ENCODE peak calls at places on chromosomes 13 and 19, in five cellular contexts. B is stomach, Q is left ventricle myocardium inferior, D is AG10803, P is uterus. W is an unnamed sample.

GRCh38 chr19:50315773-50316448 is 13.3 kb downstream of the KCNC3 start:
- DNase-seq in P (no peak), B (no peak), D (no peak), Q (no peak), W (no peak)

GRCh38 chr13:21365574-21365973 is 93.5 kb downstream of the ZDHHC20 start:
- DNase-seq in D (no peak), P (no peak), B (no peak), Q (no peak), W (no peak)

GRCh38 chr13:80840313-80840976 is 499.5 kb upstream of the SPRY2 start:
- DNase-seq in D (peak; percentile 57), B (no peak), P (no peak), Q (no peak), W (peak; percentile 97)

GRCh38 chr13:93249259-93249917 is 22.8 kb downstream of the GPC6 start:
- DNase-seq in B (no peak), D (peak; percentile 74), P (no peak), Q (no peak), W (peak; percentile 88)

GRCh38 chr13:110520431-110521295 is 40.9 kb downstream of the RAB20 start:
- DNase-seq in P (peak; percentile 74), B (peak; percentile 68), Q (peak; percentile 73), D (peak; percentile 86), W (peak; percentile 69)

GRCh38 chr19:2015611-2015950 is at the start of gene BTBD2:
- DNase-seq in D (peak; percentile 86), Q (no peak), B (peak; percentile 41), P (peak; percentile 60), W (peak; percentile 77)

GRCh38 chr13:49995535-49996165 is 1.2 kb upstream of the TRIM13 start:
- DNase-seq in B (no peak), P (no peak), D (peak; percentile 21), Q (no peak), W (peak; percentile 39)

GRCh38 chr19:18789422-18789832 is 1.7 kb downstream of the COMP start:
- DNase-seq in D (no peak), P (no peak), B (no peak), Q (no peak), W (no peak)

GRCh38 chr19:48501446-48501960 is 10.1 kb downstream of the LMTK3 start:
- DNase-seq in Q (no peak), D (no peak), B (peak; percentile 70), P (no peak), W (no peak)

GRCh38 chr13:23654111-23655110 is 84.2 kb downstream of the TNFRSF19 start:
- DNase-seq in B (peak; percentile 33), D (peak; percentile 16), P (no peak), Q (peak; percentile 50), W (peak; percentile 32)

GRCh38 chr13:41462427-41462826 is 5.1 kb downstream of the RGCC start:
- DNase-seq in D (no peak), B (no peak), Q (no peak), P (no peak), W (no peak)

GRCh38 chr19:19459099-19459498 is 53.6 kb downstream of the GATAD2A start:
- DNase-seq in B (no peak), D (peak; percentile 44), Q (no peak), P (no peak), W (peak; percentile 45)

GRCh38 chr13:21673592-21674270 is 2.9 kb downstream of the FGF9 start:
- DNase-seq in P (no peak), D (no peak), B (peak; percentile 58), Q (peak; percentile 46), W (peak; percentile 37)

GRCh38 chr13:37679043-37679442 is 80.5 kb upstream of the POSTN start:
- DNase-seq in P (no peak), Q (no peak), D (no peak), B (no peak), W (no peak)

GRCh38 chr13:33069365-33069764 is 53.1 kb downstream of the KL start:
- DNase-seq in D (no peak), P (no peak), B (no peak), Q (no peak), W (no peak)

GRCh38 chr13:77316430-77316829 is 10.5 kb downstream of the MYCBP2 start:
- DNase-seq in D (no peak), Q (no peak), P (no peak), B (no peak), W (no peak)

GRCh38 chr13:22030321-22030720 is 359.4 kb downstream of the FGF9 start:
- DNase-seq in Q (no peak), D (no peak), P (no peak), B (no peak), W (no peak)

GRCh38 chr13:30806784-30807183 is 71.4 kb downstream of the ALOX5AP start:
- DNase-seq in D (peak; percentile 78), B (no peak), Q (no peak), P (no peak), W (peak; percentile 87)

GRCh38 chr13:45194081-45194939 is 6.5 kb downstream of the KCTD4 start:
- DNase-seq in Q (peak; percentile 37), D (peak; percentile 46), P (no peak), B (no peak), W (peak; percentile 83)

GRCh38 chr13:89465366-89465765 is 1794.2 kb downstream of the SLITRK5 start:
- DNase-seq in D (peak; percentile 11), B (no peak), Q (no peak), P (no peak), W (peak; percentile 10)

GRCh38 chr19:16338470-16339360 is 14.1 kb downstream of the KLF2 start:
- DNase-seq in B (no peak), D (peak; percentile 95), P (no peak), Q (no peak), W (peak; percentile 90)

GRCh38 chr13:70703755-70704154 is 595.5 kb upstream of the KLHL1 start:
- DNase-seq in B (no peak), D (no peak), P (no peak), Q (no peak), W (no peak)

GRCh38 chr13:73060251-73061160 is 1.7 kb downstream of the KLF5 start:
- DNase-seq in B (no peak), P (peak; percentile 19), D (peak; percentile 79), Q (no peak), W (peak; percentile 75)

GRCh38 chr13:51639171-51639570 is 54.9 kb downstream of the WDFY2 start:
- DNase-seq in Q (no peak), D (no peak), B (no peak), P (no peak), W (no peak)

GRCh38 chr19:57850553-57851017 is 926 bp downstream of the ZNF587 start:
- DNase-seq in D (peak; percentile 6), B (peak; percentile 56), P (no peak), Q (no peak), W (peak; percentile 27)

GRCh38 chr13:40502236-40502635 is 164.2 kb downstream of the FOXO1 start:
- DNase-seq in B (no peak), P (no peak), D (no peak), Q (no peak), W (peak; percentile 21)

GRCh38 chr19:10819124-10820060 is 16.6 kb downstream of the TMED1 start:
- DNase-seq in Q (no peak), B (peak; percentile 50), D (no peak), P (no peak), W (no peak)

GRCh38 chr19:10817291-10818038 is 18.5 kb downstream of the TMED1 start:
- DNase-seq in D (peak; percentile 99), Q (no peak), B (peak; percentile 33), P (peak; percentile 86), W (peak; percentile 86)

GRCh38 chr19:10820173-10820572 is 15.8 kb downstream of the TMED1 start:
- DNase-seq in Q (no peak), P (no peak), D (no peak), B (no peak), W (no peak)

GRCh38 chr19:10816691-10817090 is 19.3 kb downstream of the TMED1 start:
- DNase-seq in Q (no peak), B (no peak), P (no peak), D (no peak), W (no peak)

DNA sequence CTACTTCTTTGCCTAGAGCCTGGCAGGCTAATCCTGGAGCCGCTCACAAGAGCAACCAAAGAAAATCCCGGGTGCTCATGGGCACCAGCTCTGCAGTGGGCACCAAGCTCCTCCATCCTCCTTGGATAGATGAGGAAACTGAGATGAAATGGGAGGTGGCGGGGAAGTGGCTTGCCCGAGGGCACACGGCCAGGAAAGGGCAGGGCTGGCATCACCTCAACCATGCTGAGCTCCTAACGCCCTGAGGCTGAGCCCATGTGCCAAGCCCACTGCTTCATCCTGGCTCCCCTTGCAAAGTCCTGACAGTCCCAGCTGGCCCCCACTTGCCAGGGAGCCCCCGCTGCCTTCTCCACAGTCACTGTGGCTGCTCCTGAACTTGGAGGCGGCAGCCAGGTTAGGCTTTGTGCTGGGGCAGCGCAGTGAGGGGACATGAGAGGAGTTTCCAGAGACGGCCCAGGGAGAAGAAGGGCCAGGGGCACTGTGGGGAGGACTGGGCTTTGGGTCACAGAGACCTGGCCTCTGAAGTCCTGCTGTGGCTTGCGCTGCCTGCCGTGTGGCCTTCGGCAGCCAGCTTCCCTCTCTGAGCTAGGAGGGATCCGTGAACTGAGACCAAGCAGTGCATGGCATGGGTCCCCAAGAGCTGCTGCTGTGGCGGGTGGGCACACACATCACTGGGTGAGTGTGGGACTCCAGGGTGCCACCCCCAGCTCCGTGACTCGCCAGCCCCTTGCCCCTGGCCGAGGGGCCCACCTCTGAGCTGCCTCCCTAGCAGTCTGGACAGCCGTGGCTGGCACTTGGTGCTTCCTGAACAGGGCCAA is 17.5 kb downstream of the TMED1 start:
- DNase-seq in Q (no peak), B (no peak), D (peak; percentile 36), P (no peak), W (no peak)
- H3K4me3 ChIP-seq in Q (no peak overlapping the region), B (no peak overlapping the region), D (no peak overlapping the region), P (no peak overlapping the region), W (no peak overlapping the region)

GRCh38 chr19:6260912-6261636 is 18.7 kb downstream of the MLLT1 start:
- DNase-seq in D (no peak), P (no peak), B (peak; percentile 41), Q (no peak), W (no peak)
- TF ChIP-seq CTCF in D (peak; percentile 59), P (peak; percentile 45), B (peak; percentile 47), Q (peak; percentile 69), W (peak; percentile 68)

GRCh38 chr19:38251564-38252051 is 4.6 kb downstream of the PPP1R14A start:
- DNase-seq in D (peak; percentile 31), P (peak; percentile 55), B (no peak), Q (peak; percentile 71), W (peak; percentile 59)

GRCh38 chr19:38253788-38254187 is 2.4 kb downstream of the PPP1R14A start:
- DNase-seq in D (no peak), P (no peak), Q (no peak), B (no peak), W (no peak)

GRCh38 chr19:38252935-38253691 is 3.1 kb downstream of the PPP1R14A start:
- DNase-seq in D (no peak), P (peak; percentile 61), Q (peak; percentile 53), B (peak; percentile 42), W (no peak)

GRCh38 chr19:38250821-38251563 is 5.2 kb downstream of the PPP1R14A start:
- DNase-seq in P (peak; percentile 87), Q (peak; percentile 85), B (peak; percentile 60), D (no peak), W (peak; percentile 29)

GRCh38 chr19:38252385-38252784 is 3.8 kb downstream of the PPP1R14A start:
- DNase-seq in B (no peak), D (no peak), Q (no peak), P (no peak), W (no peak)
- H3K4me3 ChIP-seq in B (peak overlapping the region; percentile 39), D (no peak overlapping the region), Q (peak overlapping the region; percentile 82), P (peak overlapping the region; percentile 23), W (no peak overlapping the region)

DNA sequence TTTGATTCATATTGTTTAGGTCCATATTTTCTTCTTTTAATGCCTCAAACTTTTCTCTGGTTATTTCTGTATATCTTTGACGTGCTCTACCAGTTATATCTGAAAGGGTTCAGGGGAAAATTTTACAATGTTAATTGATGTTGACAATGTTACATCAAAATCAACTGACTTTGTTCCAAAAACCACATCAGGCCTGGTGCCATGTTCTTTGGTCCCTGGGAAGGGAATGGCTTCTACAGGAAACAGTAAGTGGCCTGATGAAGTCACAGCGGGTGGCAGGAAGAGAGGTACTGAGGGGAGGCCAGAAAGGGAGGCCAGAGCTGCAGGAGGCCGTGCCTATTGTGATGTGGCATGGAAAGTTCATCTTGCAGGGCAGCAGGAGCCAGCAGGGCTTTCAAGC is 38.2 kb downstream of the CEP89 start:
- DNase-seq in D (no peak), B (no peak), Q (no peak), P (no peak), W (no peak)
- TF ChIP-seq CTCF in D (no peak), B (no peak), Q (no peak), P (no peak), W (no peak)

W was measured in cardiac fibroblast.